ENCODE peak calls at places on chromosomes 11 and 22, in seven cellular contexts. X is adrenal gland, Y is body of pancreas, G is A549, B is Peyer's patch, U is lower leg skin, W is endothelial cell of umbilical vein. O is an unnamed sample.

GRCh38 chr11:76856111-76856510 is 4.6 kb upstream of the ACER3 start:
- DNase-seq in W (no peak), B (no peak), G (no peak), Y (no peak), X (no peak), U (no peak), O (no peak)

GRCh38 chr11:108927791-108928545 is 263.1 kb downstream of the DDX10 start:
- DNase-seq in Y (peak), G (no peak), U (no peak), B (no peak), W (no peak), X (no peak), O (no peak)

GRCh38 chr11:62799486-62799885 is 5.8 kb downstream of the NXF1 start:
- DNase-seq in X (no peak), W (no peak), U (no peak), Y (no peak), B (no peak), G (no peak), O (no peak)

GRCh38 chr11:101430236-101430635 is 153.6 kb downstream of the TRPC6 start:
- DNase-seq in G (no peak), Y (no peak), X (no peak), W (no peak), U (no peak), B (no peak), O (no peak)

GRCh38 chr11:117457031-117457785 is 129.6 kb downstream of the CEP164 start:
- DNase-seq in B (peak), Y (peak), X (no peak), G (no peak), U (no peak), W (no peak), O (no peak)

GRCh38 chr11:125082611-125083311 is 19.7 kb downstream of the SLC37A2 start:
- DNase-seq in Y (no peak), X (peak), G (no peak), B (no peak), W (peak), U (no peak), O (no peak)

GRCh38 chr11:119741369-119742262 is 12.6 kb upstream of the NECTIN1 start:
- DNase-seq in G (peak), W (peak), B (peak), X (peak), U (no peak), Y (peak), O (peak)

GRCh38 chr11:70111269-70112016 is 33.3 kb downstream of the ANO1 start:
- DNase-seq in X (peak), U (peak), Y (peak), W (no peak), G (peak), B (peak), O (peak)

GRCh38 chr22:38017272-38017920 is 33.0 kb upstream of the SOX10 start:
- DNase-seq in G (no peak), B (peak), X (peak), U (peak), W (peak), Y (peak), O (peak)

GRCh38 chr11:106031210-106031845 is 9.3 kb upstream of the MSANTD4 start:
- DNase-seq in G (no peak), W (peak), B (no peak), U (no peak), X (no peak), Y (no peak), O (no peak)

GRCh38 chr11:64204464-64204989 is 2.0 kb upstream of the FERMT3 start:
- DNase-seq in G (peak), Y (peak), U (peak), W (peak), X (peak), B (peak), O (peak)

GRCh38 chr11:121418625-121419114 is 33.4 kb upstream of the SORL1 start:
- DNase-seq in W (no peak), Y (no peak), U (peak), X (peak), G (no peak), B (no peak), O (peak)

GRCh38 chr22:46060292-46061123 is 83.5 kb upstream of the WNT7B start:
- DNase-seq in W (no peak), B (no peak), Y (peak), U (no peak), X (no peak), G (no peak), O (no peak)

GRCh38 chr22:35313311-35314121 is 13.8 kb downstream of the TOM1 start:
- DNase-seq in X (peak), W (peak), G (peak), B (no peak), U (no peak), Y (peak), O (peak)

GRCh38 chr11:111419641-111420327 is 40.7 kb upstream of the POU2AF1 start:
- DNase-seq in G (no peak), U (no peak), X (no peak), B (no peak), Y (peak), W (no peak), O (no peak)

GRCh38 chr11:46534713-46535112 is 59.1 kb downstream of the AMBRA1 start:
- DNase-seq in B (no peak), G (no peak), Y (no peak), X (no peak), W (no peak), U (no peak), O (no peak)

GRCh38 chr11:36437413-36437812 is 72.7 kb downstream of the TRAF6 start:
- DNase-seq in X (no peak), B (no peak), G (no peak), W (no peak), Y (no peak), U (no peak), O (no peak)

GRCh38 chr11:63998558-63999348 is 12.5 kb downstream of the OTUB1 start:
- DNase-seq in B (no peak), X (no peak), W (no peak), Y (no peak), G (peak), U (no peak), O (no peak)

GRCh38 chr11:58061813-58062212 is 31.1 kb downstream of the OR6Q1 start:
- DNase-seq in B (no peak), Y (no peak), U (no peak), X (no peak), G (no peak), W (peak), O (no peak)

GRCh38 chr11:33674035-33674814 is 26.4 kb downstream of the C11orf91 start:
- DNase-seq in U (no peak), W (no peak), X (no peak), G (no peak), B (no peak), Y (no peak), O (no peak)

GRCh38 chr22:40043793-40044101 is 49.0 kb downstream of the FAM83F start:
- DNase-seq in B (no peak), U (no peak), Y (no peak), W (no peak), X (no peak), G (no peak), O (no peak)

GRCh38 chr22:40043086-40043485 is 48.3 kb downstream of the FAM83F start:
- DNase-seq in W (no peak), G (no peak), Y (peak), B (no peak), U (peak), X (peak), O (no peak)

GRCh38 chr22:40046126-40046525 is 51.4 kb downstream of the FAM83F start:
- DNase-seq in X (peak), Y (no peak), G (no peak), U (no peak), W (no peak), B (no peak), O (no peak)

GRCh38 chr22:40044870-40045834 is 50.4 kb downstream of the FAM83F start:
- DNase-seq in B (peak), G (peak), Y (peak), W (peak), X (peak), U (no peak), O (peak)

DNA sequence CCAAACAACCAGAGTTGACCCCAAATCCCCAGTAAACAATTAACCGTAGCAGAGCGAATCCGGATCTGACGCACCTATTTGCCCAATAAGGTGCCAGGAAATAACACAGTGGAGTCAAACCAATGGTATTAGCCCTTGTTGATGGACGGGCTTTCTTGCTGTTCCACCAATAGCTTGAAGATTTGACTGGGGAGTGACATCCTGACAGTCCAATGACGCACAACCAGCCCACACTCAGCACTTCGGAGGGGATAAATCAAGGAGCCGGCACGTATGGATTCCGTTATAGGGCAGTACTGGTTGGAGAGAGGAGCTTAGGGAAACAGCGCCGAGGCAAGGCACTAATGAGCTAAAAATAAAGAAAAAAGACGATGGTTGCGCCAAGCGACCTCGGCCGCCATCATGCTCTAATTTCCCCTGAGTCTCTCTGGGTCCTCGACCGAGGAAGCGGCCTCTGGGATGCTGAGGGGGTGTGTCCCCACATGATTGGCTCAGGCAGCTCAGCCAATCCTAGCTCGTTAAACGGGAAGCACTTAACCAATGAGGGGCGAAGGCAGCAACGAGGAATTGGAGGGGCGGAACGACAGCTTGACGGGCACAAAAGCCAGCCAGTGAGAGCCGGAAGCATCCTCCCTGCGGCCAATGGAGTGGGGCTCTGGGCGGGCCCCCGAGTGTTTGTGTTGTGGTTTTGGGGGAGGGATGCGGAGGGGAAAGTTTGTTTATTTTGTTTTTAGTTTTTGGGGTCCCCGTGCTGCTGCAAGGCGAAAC is 49.5 kb downstream of the FAM83F start:
- DNase-seq in U (peak), G (peak), Y (peak), W (peak), X (peak), B (peak), O (peak)
- TF ChIP-seq POLR2A in U (no peak), G (peak), Y (peak), W (no peak), X (peak), B (peak), O (peak)

GRCh38 chr11:35126879-35127576 is 11.9 kb upstream of the CD44 start:
- DNase-seq in Y (no peak), X (no peak), G (no peak), U (no peak), W (no peak), B (no peak), O (no peak)

GRCh38 chr11:35127619-35128018 is 11.4 kb upstream of the CD44 start:
- DNase-seq in X (no peak), Y (no peak), G (no peak), W (no peak), B (no peak), U (no peak), O (no peak)

GRCh38 chr11:35122308-35122707 is 16.7 kb upstream of the CD44 start:
- DNase-seq in Y (no peak), U (no peak), W (no peak), B (no peak), X (no peak), G (no peak), O (no peak)

GRCh38 chr11:35121326-35121865 is 17.6 kb upstream of the CD44 start:
- DNase-seq in G (no peak), Y (no peak), X (no peak), W (no peak), B (no peak), U (no peak), O (no peak)

DNA sequence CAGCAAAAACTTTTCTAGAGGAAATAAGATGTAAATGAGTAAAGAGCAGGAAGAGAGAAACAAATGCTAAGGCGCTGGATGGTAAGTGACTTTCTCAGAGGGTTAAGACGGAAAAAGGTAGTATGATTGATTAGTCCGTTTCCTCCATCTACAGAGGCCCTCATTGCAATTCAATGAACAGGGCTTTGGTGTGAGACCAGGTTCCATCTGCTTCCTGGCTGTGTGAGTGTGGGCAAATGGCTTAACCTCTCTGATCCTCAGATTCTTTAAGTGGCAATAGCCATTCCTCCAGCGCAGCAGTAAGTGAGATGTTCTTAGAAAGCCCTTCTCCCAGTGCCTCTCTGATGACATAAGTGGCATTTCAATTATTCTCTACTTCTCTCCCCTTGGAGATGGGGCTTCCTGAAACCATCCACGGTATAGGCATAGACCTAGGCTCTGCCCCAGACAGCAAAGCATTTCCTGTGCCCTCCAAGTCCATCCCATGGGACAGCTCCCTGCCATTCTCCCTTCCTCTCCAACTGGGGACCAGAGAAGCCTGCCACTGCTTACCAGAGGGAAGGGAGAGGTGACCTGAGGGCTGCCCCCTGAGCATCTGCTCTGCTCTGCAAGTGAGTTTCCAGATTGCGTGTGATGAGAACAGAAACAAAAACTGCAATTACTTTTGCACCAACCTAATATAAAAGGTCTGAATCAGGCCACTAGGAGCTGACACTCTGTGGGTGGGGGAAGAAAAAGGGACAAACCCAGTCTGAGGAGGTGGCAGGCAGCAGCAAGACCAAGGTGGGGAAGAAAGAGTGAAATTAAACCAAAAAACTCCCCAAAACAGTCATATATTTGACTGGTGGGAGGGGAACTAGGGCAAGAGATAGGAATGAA is 12.7 kb upstream of the CD44 start:
- DNase-seq in B (no peak), X (no peak), U (no peak), G (no peak), Y (no peak), W (no peak), O (no peak)
- TF ChIP-seq POLR2A in B (no peak), X (no peak), U (no peak), G (no peak), Y (no peak), W (no peak), O (no peak)

DNA sequence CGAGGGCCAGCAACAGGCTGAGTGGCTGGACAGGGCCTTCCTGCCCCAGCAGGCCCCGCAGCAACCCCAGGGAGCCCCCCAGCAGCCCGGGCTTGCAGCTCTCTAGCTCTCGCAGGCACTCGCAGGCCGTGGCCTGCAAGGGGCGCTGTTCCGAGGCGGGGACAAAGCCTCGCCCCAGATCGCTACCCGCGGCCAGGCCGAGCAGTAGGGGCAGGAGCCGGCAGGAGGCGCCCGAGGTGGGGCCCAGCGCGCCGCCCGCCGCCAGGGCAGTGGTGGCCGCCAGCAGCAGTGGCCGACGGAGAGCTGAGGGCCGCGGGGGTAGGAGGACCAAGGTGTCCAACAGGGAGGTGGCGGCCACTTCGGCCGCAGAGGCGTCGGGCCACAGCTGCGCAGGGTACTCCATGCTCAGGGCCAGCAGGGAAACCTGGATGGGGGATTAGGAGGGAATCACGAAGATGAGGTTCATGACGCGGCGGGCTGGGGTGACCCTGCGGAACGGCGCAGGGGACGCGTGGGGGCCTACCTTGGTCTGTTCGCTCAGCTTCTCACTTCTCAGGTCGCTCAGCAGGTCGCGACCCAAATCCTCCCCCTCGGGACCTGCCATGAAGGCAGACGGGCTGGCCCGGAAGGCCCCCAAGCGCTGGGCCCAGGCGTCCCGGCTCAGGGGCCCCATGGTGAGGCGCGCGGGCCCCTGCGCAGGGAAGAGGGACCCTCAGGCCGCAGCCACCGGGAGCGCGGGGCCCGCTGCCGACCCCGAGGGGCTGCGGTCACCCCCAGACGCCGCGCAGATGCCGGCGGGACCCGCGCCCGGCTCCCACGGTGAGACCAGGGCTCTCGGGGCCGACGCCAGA is 632 bp downstream of the AP5B1 start:
- DNase-seq in Y (peak), G (peak), B (peak), W (peak), U (no peak), X (peak), O (peak)
- TF ChIP-seq POLR2A in Y (peak), G (peak), B (peak), W (no peak), U (no peak), X (peak), O (no peak)

GRCh38 chr22:41445171-41446056 is 1.2 kb downstream of the TOB2 start:
- DNase-seq in B (peak), G (peak), X (peak), Y (peak), W (peak), U (peak), O (peak)
- TF ChIP-seq POLR2A in B (no peak), G (no peak), X (no peak), Y (no peak), W (no peak), U (no peak), O (no peak)